ENCODE peak calls at places on chromosomes 4 and X, in five cellular contexts. H, U, F, D and I are unnamed samples.

GRCh38 chr4:138832563-138832962 is 183.0 kb upstream of the NOCT start:
- DNase-seq in D (no peak), H (no peak), F (no peak), U (no peak), I (peak)

GRCh38 chr4:4289575-4289929 is 402 bp downstream of the LYAR start:
- DNase-seq in F (no peak), D (no peak), U (peak), H (no peak), I (no peak)

GRCh38 chrX:1754077-1754476 is 139.2 kb downstream of the ASMT start:
- DNase-seq in U (no peak), F (no peak), D (no peak), H (no peak), I (no peak)

GRCh38 chrX:27619975-27620374 is 29.8 kb downstream of the DCAF8L2 start:
- DNase-seq in D (no peak), F (no peak), U (peak), H (peak), I (peak)

GRCh38 chrX:112147206-112147605 is 64.6 kb upstream of the TRPC5 start:
- DNase-seq in H (no peak), D (no peak), U (peak), F (no peak), I (peak)

GRCh38 chr4:185201983-185202962 is 1.5 kb downstream of the CFAP97 start:
- DNase-seq in F (peak), H (no peak), U (peak), D (no peak), I (no peak)

GRCh38 chrX:76555816-76556215 is 128.3 kb downstream of the MAGEE1 start:
- DNase-seq in H (peak), F (no peak), U (peak), D (peak), I (peak)

GRCh38 chrX:104183685-104184084 is 17.4 kb downstream of the FAM199X start:
- DNase-seq in H (no peak), U (no peak), D (no peak), F (no peak), I (no peak)

GRCh38 chr4:48968814-48969213 is 17.3 kb upstream of the CWH43 start:
- DNase-seq in U (no peak), H (peak), F (no peak), D (no peak), I (peak)

GRCh38 chr4:30721353-30722091 is 1.4 kb downstream of the PCDH7 start:
- DNase-seq in U (peak), F (no peak), H (peak), D (no peak), I (peak)

GRCh38 chr4:55138367-55138766 is 13.0 kb upstream of the KDR start:
- DNase-seq in H (no peak), D (no peak), U (no peak), F (no peak), I (no peak)

GRCh38 chr4:29571322-29571721 is 1148.8 kb upstream of the PCDH7 start:
- DNase-seq in F (no peak), U (no peak), H (no peak), D (no peak), I (peak)

GRCh38 chrX:125203737-125204578 is 115.7 kb upstream of the TEX13C start:
- DNase-seq in F (no peak), U (peak), H (peak), D (no peak), I (peak)